ENCODE peak calls at places on chromosomes 2 and 18, in six cellular contexts. U is activated CD4-positive, alpha-beta T cell treated with anti-CD3 and anti-CD28 coated beads for 24 hours; I is AG04450; B is CD4-positive, alpha-beta T cell; P is stimulated activated CD4-positive, alpha-beta T cell treated with anti-CD3 and anti-CD28 coated beads, Interleukin-1b, Interleukin-23, amount 100 ng/mL, for 4 hours; N is NAMALWA. Y is an unnamed sample.

GRCh38 chr2:45833968-45834344 is 182.5 kb downstream of the PRKCE start:
- DNase-seq in B (no peak), I (no peak), N (peak; percentile 88), P (no peak), U (no peak), Y (no peak)

GRCh38 chr2:17313261-17313660 is 205.0 kb downstream of the RAD51AP2 start:
- DNase-seq in N (no peak), B (no peak), P (no peak), I (no peak), U (no peak), Y (no peak)

GRCh38 chr2:168545439-168546082 is 89.5 kb downstream of the CERS6 start:
- DNase-seq in B (no peak), P (no peak), U (no peak), I (peak; percentile 47), N (no peak), Y (no peak)

GRCh38 chr18:46322411-46322891 is 218.3 kb downstream of the HAUS1 start:
- DNase-seq in N (no peak), I (no peak), B (no peak), U (no peak), P (no peak), Y (no peak)

GRCh38 chr2:188279093-188279445 is 12.6 kb upstream of the GULP1 start:
- DNase-seq in P (no peak), U (no peak), B (no peak), I (no peak), N (no peak), Y (no peak)

GRCh38 chr2:147689510-147689909 is 155.3 kb upstream of the ACVR2A start:
- DNase-seq in U (no peak), I (no peak), B (no peak), P (no peak), N (peak; percentile 44), Y (no peak)

GRCh38 chr2:37713258-37713700 is 41.8 kb upstream of the CDC42EP3 start:
- DNase-seq in P (no peak), I (peak; percentile 80), U (no peak), N (peak; percentile 24), B (no peak), Y (no peak)

GRCh38 chr18:25144835-25145234 is 207.1 kb downstream of the ZNF521 start:
- DNase-seq in B (no peak), U (no peak), N (no peak), P (no peak), I (peak; percentile 67), Y (no peak)

GRCh38 chr2:189060096-189060642 is 86.0 kb downstream of the COL3A1 start:
- DNase-seq in U (no peak), P (no peak), B (no peak), I (no peak), N (no peak), Y (peak; percentile 18)

GRCh38 chr2:182642328-182642727 is 73.7 kb upstream of the DNAJC10 start:
- DNase-seq in B (no peak), I (no peak), N (peak; percentile 85), P (no peak), U (no peak), Y (no peak)

GRCh38 chr18:9221040-9221439 is 84.5 kb downstream of the ANKRD12 start:
- DNase-seq in N (no peak), I (no peak), P (no peak), U (no peak), B (no peak), Y (no peak)

GRCh38 chr2:194822097-194822496 is 834.9 kb upstream of the SLC39A10 start:
- DNase-seq in P (no peak), I (no peak), B (no peak), U (no peak), N (no peak), Y (no peak)

GRCh38 chr2:22626621-22627020 is 758.4 kb upstream of the KLHL29 start:
- DNase-seq in I (no peak), N (peak; percentile 17), U (no peak), B (no peak), P (no peak), Y (no peak)

GRCh38 chr2:105595536-105595935 is 149.2 kb upstream of the NCK2 start:
- DNase-seq in N (no peak), I (no peak), P (no peak), B (no peak), U (no peak), Y (no peak)

GRCh38 chr2:54013996-54014395 is 43.2 kb upstream of the PSME4 start:
- DNase-seq in B (no peak), U (no peak), N (no peak), P (no peak), I (no peak), Y (no peak)

GRCh38 chr2:62831729-62832128 is 126.2 kb downstream of the EHBP1 start:
- DNase-seq in I (no peak), P (no peak), N (no peak), B (no peak), U (no peak), Y (no peak)

GRCh38 chr18:44958450-44958849 is 277.8 kb downstream of the SETBP1 start:
- DNase-seq in U (no peak), B (no peak), I (no peak), N (no peak), P (no peak), Y (no peak)

GRCh38 chr2:227411320-227411989 is 23.7 kb upstream of the SCYGR1 start:
- DNase-seq in N (no peak), P (peak; percentile 32), U (peak; percentile 53), B (no peak), I (no peak), Y (no peak)

GRCh38 chr2:30652271-30652910 is 154.9 kb downstream of the CAPN13 start:
- DNase-seq in P (no peak), I (no peak), B (no peak), U (no peak), N (no peak), Y (no peak)

Y was measured in brain pericyte.